ENCODE peak calls at places on chromosomes 12 and 14, in seven cellular contexts. One of them, this sample, is unnamed. For H3K27me3 and H3K4me1, the result is how much of the 10 kb centered on the place peaks cover.

GRCh38 chr12:49838973-49839633 is 3.8 kb downstream of the BCDIN3D start:
- DNase-seq in stomach: no peak
- DNase-seq in fibroblast of lung: peak
- DNase-seq in CD8-positive, alpha-beta memory T cell: no peak
- DNase-seq in astrocyte: no peak
- DNase-seq in HCT116: peak
- DNase-seq in heart right ventricle: no peak
- DNase-seq in this sample: no peak

GRCh38 chr12:49962861-49963765 is 1.4 kb downstream of the AQP5 start:
- DNase-seq in fibroblast of lung: no peak
- DNase-seq in HCT116: peak
- DNase-seq in astrocyte: no peak
- DNase-seq in stomach: peak
- DNase-seq in heart right ventricle: peak
- DNase-seq in CD8-positive, alpha-beta memory T cell: no peak
- DNase-seq in this sample: peak

GRCh38 chr14:52700701-52701172 is 5.4 kb upstream of the ERO1A start:
- DNase-seq in astrocyte: no peak
- DNase-seq in CD8-positive, alpha-beta memory T cell: no peak
- DNase-seq in HCT116: peak
- DNase-seq in heart right ventricle: no peak
- DNase-seq in stomach: no peak
- DNase-seq in fibroblast of lung: no peak
- DNase-seq in this sample: no peak

GRCh38 chr12:9940370-9940769 is 8.2 kb upstream of the CLEC2A start:
- DNase-seq in stomach: no peak
- DNase-seq in HCT116: no peak
- DNase-seq in heart right ventricle: no peak
- DNase-seq in CD8-positive, alpha-beta memory T cell: no peak
- DNase-seq in fibroblast of lung: peak
- DNase-seq in astrocyte: no peak
- DNase-seq in this sample: no peak

GRCh38 chr12:26906704-26907103 is 31.1 kb downstream of the INTS13 start:
- DNase-seq in stomach: no peak
- DNase-seq in HCT116: no peak
- DNase-seq in fibroblast of lung: no peak
- DNase-seq in CD8-positive, alpha-beta memory T cell: no peak
- DNase-seq in astrocyte: no peak
- DNase-seq in heart right ventricle: no peak
- DNase-seq in this sample: no peak

GRCh38 chr14:69543341-69544249 is 31.1 kb downstream of the CCDC177 start:
- DNase-seq in fibroblast of lung: peak
- DNase-seq in stomach: peak
- DNase-seq in CD8-positive, alpha-beta memory T cell: no peak
- DNase-seq in astrocyte: peak
- DNase-seq in heart right ventricle: no peak
- DNase-seq in HCT116: peak
- DNase-seq in this sample: peak

GRCh38 chr12:9064201-9064814 is 51.4 kb downstream of the A2M start:
- DNase-seq in stomach: peak
- DNase-seq in fibroblast of lung: peak
- DNase-seq in CD8-positive, alpha-beta memory T cell: no peak
- DNase-seq in heart right ventricle: peak
- DNase-seq in astrocyte: peak
- DNase-seq in HCT116: peak
- DNase-seq in this sample: no peak

GRCh38 chr12:61188801-61189595 is 1071.2 kb upstream of the USP15 start:
- DNase-seq in astrocyte: no peak
- DNase-seq in fibroblast of lung: no peak
- DNase-seq in heart right ventricle: no peak
- DNase-seq in HCT116: no peak
- DNase-seq in stomach: no peak
- DNase-seq in CD8-positive, alpha-beta memory T cell: no peak
- DNase-seq in this sample: no peak

GRCh38 chr14:39351708-39352107 is 80.5 kb downstream of the FBXO33 start:
- DNase-seq in stomach: no peak
- DNase-seq in HCT116: no peak
- DNase-seq in heart right ventricle: no peak
- DNase-seq in fibroblast of lung: peak
- DNase-seq in CD8-positive, alpha-beta memory T cell: no peak
- DNase-seq in astrocyte: no peak
- DNase-seq in this sample: no peak

GRCh38 chr12:2461645-2462044 is 333.1 kb upstream of the FKBP4 start:
- DNase-seq in HCT116: no peak
- DNase-seq in fibroblast of lung: no peak
- DNase-seq in astrocyte: no peak
- DNase-seq in stomach: no peak
- DNase-seq in CD8-positive, alpha-beta memory T cell: no peak
- DNase-seq in heart right ventricle: no peak
- DNase-seq in this sample: peak

GRCh38 chr14:61552196-61552595 is 143.1 kb upstream of the HIF1A start:
- DNase-seq in heart right ventricle: no peak
- DNase-seq in HCT116: no peak
- DNase-seq in stomach: no peak
- DNase-seq in CD8-positive, alpha-beta memory T cell: no peak
- DNase-seq in astrocyte: no peak
- DNase-seq in fibroblast of lung: no peak
- DNase-seq in this sample: no peak

GRCh38 chr14:57085801-57086200 is 182.9 kb downstream of the EXOC5 start:
- DNase-seq in stomach: no peak
- DNase-seq in astrocyte: no peak
- DNase-seq in CD8-positive, alpha-beta memory T cell: no peak
- DNase-seq in fibroblast of lung: no peak
- DNase-seq in HCT116: no peak
- DNase-seq in heart right ventricle: no peak
- DNase-seq in this sample: no peak

GRCh38 chr14:22095845-22096510 is 422.4 kb upstream of the OR4E1 start:
- DNase-seq in heart right ventricle: no peak
- DNase-seq in CD8-positive, alpha-beta memory T cell: no peak
- DNase-seq in stomach: no peak
- DNase-seq in astrocyte: no peak
- DNase-seq in fibroblast of lung: peak
- DNase-seq in HCT116: no peak
- DNase-seq in this sample: no peak

GRCh38 chr14:69828879-69829278 is 31.8 kb upstream of the SLC10A1 start:
- DNase-seq in CD8-positive, alpha-beta memory T cell: no peak
- DNase-seq in astrocyte: no peak
- DNase-seq in stomach: no peak
- DNase-seq in HCT116: no peak
- DNase-seq in heart right ventricle: no peak
- DNase-seq in fibroblast of lung: no peak
- DNase-seq in this sample: no peak

GRCh38 chr12:88361493-88361892 is 218.8 kb downstream of the KITLG start:
- DNase-seq in astrocyte: no peak
- DNase-seq in CD8-positive, alpha-beta memory T cell: no peak
- DNase-seq in HCT116: no peak
- DNase-seq in fibroblast of lung: no peak
- DNase-seq in heart right ventricle: no peak
- DNase-seq in stomach: no peak
- DNase-seq in this sample: no peak

GRCh38 chr12:12999959-13000615 is at the start of gene HEBP1:
- DNase-seq in astrocyte: peak
- DNase-seq in heart right ventricle: peak
- DNase-seq in HCT116: peak
- DNase-seq in CD8-positive, alpha-beta memory T cell: peak
- DNase-seq in stomach: peak
- DNase-seq in fibroblast of lung: peak
- DNase-seq in this sample: peak

GRCh38 chr14:36662543-36663403 is 1.1 kb downstream of the PAX9 start:
- DNase-seq in heart right ventricle: no peak
- DNase-seq in HCT116: no peak
- DNase-seq in stomach: no peak
- DNase-seq in CD8-positive, alpha-beta memory T cell: no peak
- DNase-seq in fibroblast of lung: no peak
- DNase-seq in astrocyte: no peak
- DNase-seq in this sample: peak

GRCh38 chr14:103746706-103747105 is 31.1 kb downstream of the ZFYVE21 start:
- DNase-seq in fibroblast of lung: no peak
- DNase-seq in heart right ventricle: no peak
- DNase-seq in CD8-positive, alpha-beta memory T cell: no peak
- DNase-seq in HCT116: no peak
- DNase-seq in stomach: no peak
- DNase-seq in astrocyte: peak
- DNase-seq in this sample: no peak

GRCh38 chr12:109738209-109738608 is 24.6 kb downstream of the FAM222A start:
- DNase-seq in heart right ventricle: no peak
- DNase-seq in CD8-positive, alpha-beta memory T cell: no peak
- DNase-seq in astrocyte: no peak
- DNase-seq in fibroblast of lung: no peak
- DNase-seq in HCT116: no peak
- DNase-seq in stomach: peak
- DNase-seq in this sample: peak

GRCh38 chr14:22753586-22753985 is 12.9 kb upstream of the OXA1L start:
- DNase-seq in fibroblast of lung: no peak
- DNase-seq in stomach: no peak
- DNase-seq in HCT116: no peak
- DNase-seq in heart right ventricle: no peak
- DNase-seq in CD8-positive, alpha-beta memory T cell: no peak
- DNase-seq in astrocyte: no peak
- DNase-seq in this sample: no peak

GRCh38 chr12:7162691-7163114 is 26.8 kb upstream of the PEX5 start:
- DNase-seq in CD8-positive, alpha-beta memory T cell: no peak
- DNase-seq in fibroblast of lung: no peak
- DNase-seq in astrocyte: no peak
- DNase-seq in heart right ventricle: no peak
- DNase-seq in HCT116: peak
- DNase-seq in stomach: peak
- DNase-seq in this sample: no peak

GRCh38 chr12:88266851-88267360 is 124.8 kb downstream of the TMTC3 start:
- DNase-seq in fibroblast of lung: peak
- DNase-seq in heart right ventricle: no peak
- DNase-seq in CD8-positive, alpha-beta memory T cell: no peak
- DNase-seq in stomach: no peak
- DNase-seq in HCT116: no peak
- DNase-seq in astrocyte: no peak
- DNase-seq in this sample: no peak

GRCh38 chr12:4148418-4149056 is 125.0 kb upstream of the CCND2 start:
- DNase-seq in stomach: peak
- DNase-seq in fibroblast of lung: no peak
- DNase-seq in CD8-positive, alpha-beta memory T cell: peak
- DNase-seq in HCT116: no peak
- DNase-seq in astrocyte: no peak
- DNase-seq in heart right ventricle: peak
- DNase-seq in this sample: no peak

GRCh38 chr12:130078852-130079251 is 83.4 kb upstream of the FZD10 start:
- DNase-seq in astrocyte: no peak
- DNase-seq in HCT116: no peak
- DNase-seq in fibroblast of lung: no peak
- DNase-seq in stomach: no peak
- DNase-seq in heart right ventricle: no peak
- DNase-seq in CD8-positive, alpha-beta memory T cell: no peak
- DNase-seq in this sample: no peak

GRCh38 chr14:104196461-104197180 is 58.2 kb downstream of the KIF26A start:
- DNase-seq in CD8-positive, alpha-beta memory T cell: no peak
- DNase-seq in stomach: no peak
- DNase-seq in HCT116: no peak
- DNase-seq in astrocyte: no peak
- DNase-seq in fibroblast of lung: no peak
- DNase-seq in heart right ventricle: no peak
- DNase-seq in this sample: no peak

GRCh38 chr12:104064842-104065441 is 611 bp downstream of the HCFC2 start:
- DNase-seq in astrocyte: no peak
- DNase-seq in CD8-positive, alpha-beta memory T cell: no peak
- DNase-seq in heart right ventricle: peak
- DNase-seq in HCT116: no peak
- DNase-seq in fibroblast of lung: peak
- DNase-seq in stomach: no peak
- DNase-seq in this sample: no peak

GRCh38 chr12:46787496-46788055 is 38.2 kb downstream of the SLC38A4 start:
- DNase-seq in CD8-positive, alpha-beta memory T cell: no peak
- DNase-seq in HCT116: no peak
- DNase-seq in fibroblast of lung: no peak
- DNase-seq in stomach: no peak
- DNase-seq in heart right ventricle: no peak
- DNase-seq in astrocyte: no peak
- DNase-seq in this sample: no peak
- H3K27ac ChIP-seq in CD8-positive, alpha-beta memory T cell: no peak
- H3K27ac ChIP-seq in HCT116: no peak
- H3K27ac ChIP-seq in fibroblast of lung: peak
- H3K27ac ChIP-seq in stomach: no peak
- H3K27ac ChIP-seq in heart right ventricle: no peak
- H3K27ac ChIP-seq in astrocyte: peak
- H3K27ac ChIP-seq in this sample: peak

GRCh38 chr12:65827827-65828231 is 3.5 kb downstream of the HMGA2 start:
- DNase-seq in heart right ventricle: no peak
- DNase-seq in astrocyte: no peak
- DNase-seq in fibroblast of lung: peak
- DNase-seq in HCT116: no peak
- DNase-seq in CD8-positive, alpha-beta memory T cell: no peak
- DNase-seq in stomach: no peak
- DNase-seq in this sample: no peak
- H3K27me3 ChIP-seq in heart right ventricle: half or more
- H3K27me3 ChIP-seq in astrocyte: under half
- H3K27me3 ChIP-seq in fibroblast of lung: under half
- H3K27me3 ChIP-seq in HCT116: under half
- H3K27me3 ChIP-seq in CD8-positive, alpha-beta memory T cell: under half
- H3K27me3 ChIP-seq in stomach: under half
- H3K27me3 ChIP-seq in this sample: under half

GRCh38 chr14:54447231-54447692 is 6.1 kb upstream of the CNIH1 start:
- DNase-seq in stomach: peak
- DNase-seq in fibroblast of lung: peak
- DNase-seq in CD8-positive, alpha-beta memory T cell: no peak
- DNase-seq in astrocyte: no peak
- DNase-seq in HCT116: no peak
- DNase-seq in heart right ventricle: no peak
- DNase-seq in this sample: peak

GRCh38 chr14:54453252-54453651 is 12.1 kb upstream of the CNIH1 start:
- DNase-seq in CD8-positive, alpha-beta memory T cell: no peak
- DNase-seq in stomach: no peak
- DNase-seq in fibroblast of lung: no peak
- DNase-seq in astrocyte: no peak
- DNase-seq in HCT116: no peak
- DNase-seq in heart right ventricle: no peak
- DNase-seq in this sample: no peak

GRCh38 chr14:54451961-54452360 is 10.8 kb upstream of the CNIH1 start:
- DNase-seq in heart right ventricle: no peak
- DNase-seq in stomach: no peak
- DNase-seq in CD8-positive, alpha-beta memory T cell: no peak
- DNase-seq in fibroblast of lung: no peak
- DNase-seq in HCT116: no peak
- DNase-seq in astrocyte: no peak
- DNase-seq in this sample: no peak

GRCh38 chr14:54451178-54451601 is 10.0 kb upstream of the CNIH1 start:
- DNase-seq in stomach: no peak
- DNase-seq in CD8-positive, alpha-beta memory T cell: no peak
- DNase-seq in fibroblast of lung: no peak
- DNase-seq in heart right ventricle: no peak
- DNase-seq in HCT116: no peak
- DNase-seq in astrocyte: no peak
- DNase-seq in this sample: no peak

GRCh38 chr14:54450535-54450934 is 9.4 kb upstream of the CNIH1 start:
- DNase-seq in HCT116: no peak
- DNase-seq in stomach: no peak
- DNase-seq in heart right ventricle: no peak
- DNase-seq in fibroblast of lung: peak
- DNase-seq in CD8-positive, alpha-beta memory T cell: no peak
- DNase-seq in astrocyte: peak
- DNase-seq in this sample: no peak
- H3K4me1 ChIP-seq in HCT116: under half
- H3K4me1 ChIP-seq in stomach: under half
- H3K4me1 ChIP-seq in heart right ventricle: under half
- H3K4me1 ChIP-seq in fibroblast of lung: under half
- H3K4me1 ChIP-seq in CD8-positive, alpha-beta memory T cell: under half
- H3K4me1 ChIP-seq in astrocyte: under half
- H3K4me1 ChIP-seq in this sample: under half

GRCh38 chr12:53625373-53625945 is 723 bp downstream of the ATF7 start:
- DNase-seq in fibroblast of lung: no peak
- DNase-seq in stomach: no peak
- DNase-seq in CD8-positive, alpha-beta memory T cell: no peak
- DNase-seq in astrocyte: no peak
- DNase-seq in heart right ventricle: no peak
- DNase-seq in HCT116: no peak
- DNase-seq in this sample: no peak
- H3K27ac ChIP-seq in fibroblast of lung: peak
- H3K27ac ChIP-seq in stomach: peak
- H3K27ac ChIP-seq in CD8-positive, alpha-beta memory T cell: peak
- H3K27ac ChIP-seq in astrocyte: peak
- H3K27ac ChIP-seq in heart right ventricle: peak
- H3K27ac ChIP-seq in HCT116: peak
- H3K27ac ChIP-seq in this sample: peak

This sample was measured in RWPE2.